ENCODE peak calls at places on chromosomes 2 and 18, in five cellular contexts. C, R, O, S and V are unnamed samples. For H3K9me3, the result is how much of the 10 kb centered on the place peaks cover.

GRCh38 chr18:55261253-55261652 is 302.0 kb upstream of the CCDC68 start:
- DNase-seq in C (no peak), R (no peak), O (no peak), S (no peak), V (no peak)

GRCh38 chr18:12409466-12409865 is 1.7 kb downstream of the PRELID3A start:
- DNase-seq in C (no peak), R (no peak), O (peak), S (no peak), V (no peak)

GRCh38 chr18:59718108-59719057 is 21.2 kb upstream of the CCBE1 start:
- DNase-seq in C (no peak), R (no peak), O (peak), S (peak), V (no peak)

GRCh38 chr2:228657807-228658402 is 476.4 kb upstream of the SPHKAP start:
- DNase-seq in C (peak), R (no peak), O (peak), S (peak), V (no peak)

GRCh38 chr18:49628993-49629795 is 67.3 kb downstream of the LIPG start:
- DNase-seq in C (no peak), R (peak), O (no peak), S (no peak), V (no peak)

GRCh38 chr2:234873828-234874173 is 78.0 kb upstream of the SH3BP4 start:
- DNase-seq in C (no peak), R (peak), O (peak), S (no peak), V (no peak)

GRCh38 chr2:241975593-241976284 is 106.2 kb downstream of the RTP5 start:
- DNase-seq in C (no peak), R (no peak), O (no peak), S (no peak), V (no peak)

GRCh38 chr18:54043484-54044256 is 180.8 kb downstream of the MBD2 start:
- DNase-seq in C (no peak), R (no peak), O (no peak), S (no peak), V (no peak)

GRCh38 chr18:41594582-41594981 is 360.5 kb upstream of the PIK3C3 start:
- DNase-seq in C (no peak), R (no peak), O (no peak), S (no peak), V (no peak)

GRCh38 chr2:224350703-224351102 is 51.2 kb downstream of the FAM124B start:
- DNase-seq in C (no peak), R (no peak), O (no peak), S (no peak), V (no peak)

GRCh38 chr2:29165362-29166236 is 50.4 kb downstream of the CLIP4 start:
- DNase-seq in C (peak), R (no peak), O (peak), S (no peak), V (peak)

GRCh38 chr2:209474960-209475359 is 51.1 kb downstream of the MAP2 start:
- DNase-seq in C (no peak), R (no peak), O (no peak), S (no peak), V (no peak)

GRCh38 chr2:201450910-201451329 is 338 bp downstream of the TRAK2 start:
- DNase-seq in C (no peak), R (no peak), O (no peak), S (peak), V (no peak)

GRCh38 chr18:52341617-52342381 is 1.8 kb downstream of the DCC start:
- DNase-seq in C (no peak), R (peak), O (peak), S (no peak), V (no peak)

GRCh38 chr2:120735750-120736170 is at the start of gene GLI2:
- DNase-seq in C (no peak), R (peak), O (peak), S (peak), V (peak)

GRCh38 chr2:47422016-47422415 is 19.1 kb downstream of the MSH2 start:
- DNase-seq in C (no peak), R (no peak), O (no peak), S (no peak), V (no peak)

GRCh38 chr2:107553534-107553933 is 273.2 kb upstream of the RGPD4 start:
- DNase-seq in C (no peak), R (no peak), O (peak), S (no peak), V (no peak)

GRCh38 chr2:45669109-45669508 is 17.6 kb downstream of the PRKCE start:
- DNase-seq in C (no peak), R (no peak), O (peak), S (no peak), V (no peak)

GRCh38 chr2:111705711-111706323 is 178.2 kb downstream of the ANAPC1 start:
- DNase-seq in C (peak), R (no peak), O (peak), S (peak), V (no peak)

GRCh38 chr2:212863185-212863588 is 288.2 kb downstream of the IKZF2 start:
- DNase-seq in C (no peak), R (peak), O (peak), S (no peak), V (no peak)

GRCh38 chr2:136932700-136933099 is 167.4 kb downstream of the THSD7B start:
- DNase-seq in C (peak), R (peak), O (peak), S (no peak), V (no peak)

GRCh38 chr2:238808761-238809160 is 39.1 kb upstream of the TWIST2 start:
- DNase-seq in C (no peak), R (no peak), O (no peak), S (no peak), V (no peak)

GRCh38 chr2:193409951-193410350 is 1215.2 kb upstream of the TMEFF2 start:
- DNase-seq in C (no peak), R (no peak), O (no peak), S (no peak), V (no peak)

GRCh38 chr2:27960237-27960912 is 69.8 kb downstream of the BABAM2 start:
- DNase-seq in C (no peak), R (no peak), O (peak), S (no peak), V (no peak)

GRCh38 chr18:58095655-58096054 is 51.6 kb downstream of the NEDD4L start:
- DNase-seq in C (no peak), R (no peak), O (no peak), S (no peak), V (no peak)

GRCh38 chr18:36899289-36899688 is 70.4 kb downstream of the KIAA1328 start:
- DNase-seq in C (no peak), R (no peak), O (no peak), S (peak), V (no peak)

GRCh38 chr2:64749446-64749845 is 95.7 kb upstream of the SERTAD2 start:
- DNase-seq in C (no peak), R (no peak), O (no peak), S (no peak), V (no peak)

GRCh38 chr2:172098287-172098649 is 4.4 kb downstream of the DLX2 start:
- DNase-seq in C (no peak), R (no peak), O (no peak), S (no peak), V (no peak)

GRCh38 chr2:38740851-38741541 is 10.2 kb downstream of the SRSF7 start:
- DNase-seq in C (no peak), R (peak), O (peak), S (peak), V (no peak)

GRCh38 chr2:166765141-166765540 is 123.1 kb upstream of the XIRP2 start:
- DNase-seq in C (no peak), R (no peak), O (peak), S (no peak), V (no peak)

GRCh38 chr2:202064206-202064880 is 8.7 kb upstream of the KIAA2012 start:
- DNase-seq in C (no peak), R (peak), O (peak), S (no peak), V (no peak)

GRCh38 chr2:24111407-24111861 is 11.7 kb downstream of the PFN4 start:
- DNase-seq in C (no peak), R (no peak), O (peak), S (peak), V (no peak)

DNA sequence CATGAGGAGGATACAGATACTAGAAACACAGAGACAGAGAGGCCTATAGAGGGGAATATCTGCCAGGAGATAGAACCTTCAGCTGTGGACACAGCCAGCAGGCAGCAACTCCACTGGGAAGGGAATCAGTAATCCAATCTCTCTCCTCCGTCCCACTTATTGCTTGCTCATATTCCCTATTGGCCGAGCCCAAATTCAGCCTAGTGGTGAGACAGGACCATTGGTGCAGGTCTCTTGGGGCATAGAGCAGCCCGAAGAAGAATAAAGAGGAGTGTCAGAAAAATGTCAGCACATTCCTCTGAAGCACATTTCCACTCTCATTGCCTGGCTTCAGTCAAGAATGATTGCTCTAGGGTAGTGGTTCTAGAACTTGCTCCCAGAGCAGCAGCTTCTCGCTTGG is 1091.5 kb upstream of the GYPC start:
- DNase-seq in C (no peak), R (no peak), O (no peak), S (no peak), V (no peak)
- H3K9me3 ChIP-seq in C (under half), R (under half), O (under half), S (under half), V (under half)

GRCh38 chr18:9930299-9930884 is 16.6 kb downstream of the VAPA start:
- DNase-seq in C (no peak), R (no peak), O (no peak), S (no peak), V (no peak)

GRCh38 chr18:9933865-9934264 is 20.0 kb downstream of the VAPA start:
- DNase-seq in C (no peak), R (no peak), O (no peak), S (no peak), V (no peak)

GRCh38 chr18:9931679-9932078 is 17.9 kb downstream of the VAPA start:
- DNase-seq in C (no peak), R (no peak), O (no peak), S (no peak), V (no peak)

GRCh38 chr18:9928646-9929259 is 14.9 kb downstream of the VAPA start:
- DNase-seq in C (no peak), R (no peak), O (no peak), S (no peak), V (no peak)

DNA sequence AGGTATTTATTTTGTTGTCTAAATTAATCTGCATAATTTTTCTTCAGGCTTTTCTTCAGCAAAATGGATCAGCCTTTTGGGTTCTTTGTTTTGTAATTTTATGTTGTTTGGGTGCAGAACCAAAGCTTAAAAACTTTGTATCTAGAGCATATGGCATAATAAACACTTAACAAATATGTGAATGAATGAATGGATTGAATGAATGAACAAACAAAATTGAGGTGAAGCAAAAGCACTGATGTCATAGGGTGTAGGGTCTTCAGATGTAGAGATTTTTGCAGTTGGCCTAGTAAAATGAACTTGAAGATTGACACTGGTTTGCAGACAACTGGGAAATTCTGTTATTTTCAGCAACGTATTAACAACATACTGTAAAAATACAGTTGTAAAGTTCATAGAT is 17.3 kb downstream of the VAPA start:
- DNase-seq in C (no peak), R (no peak), O (no peak), S (no peak), V (no peak)
- H3K9me3 ChIP-seq in C (under half), R (under half), O (under half), S (under half), V (under half)

DNA sequence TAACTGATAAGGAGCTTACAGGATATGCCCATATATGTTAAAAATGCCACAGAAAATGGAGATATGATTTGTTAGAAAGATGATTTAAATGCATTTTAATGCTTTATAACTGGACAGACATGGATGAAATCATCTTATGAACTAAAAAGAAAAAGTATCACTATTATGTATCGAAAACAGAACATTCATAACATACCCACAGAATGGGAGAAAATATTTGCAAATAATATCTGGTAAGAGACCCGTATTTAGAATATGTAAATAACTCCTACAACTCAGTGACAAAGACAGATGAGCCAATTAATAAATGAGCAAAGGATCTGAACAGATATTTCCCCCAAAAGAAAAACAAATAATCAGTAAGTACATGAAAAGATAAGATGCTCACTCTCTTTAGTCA is 24.3 kb upstream of the MGAT5 start:
- DNase-seq in C (no peak), R (no peak), O (no peak), S (no peak), V (no peak)
- H3K9me3 ChIP-seq in C (under half), R (under half), O (under half), S (under half), V (under half)

GRCh38 chr2:237378650-237379049 is 35.3 kb downstream of the COL6A3 start:
- DNase-seq in C (no peak), R (no peak), O (no peak), S (no peak), V (no peak)
- H3K9me3 ChIP-seq in C (under half), R (under half), O (under half), S (under half), V (under half)

DNA sequence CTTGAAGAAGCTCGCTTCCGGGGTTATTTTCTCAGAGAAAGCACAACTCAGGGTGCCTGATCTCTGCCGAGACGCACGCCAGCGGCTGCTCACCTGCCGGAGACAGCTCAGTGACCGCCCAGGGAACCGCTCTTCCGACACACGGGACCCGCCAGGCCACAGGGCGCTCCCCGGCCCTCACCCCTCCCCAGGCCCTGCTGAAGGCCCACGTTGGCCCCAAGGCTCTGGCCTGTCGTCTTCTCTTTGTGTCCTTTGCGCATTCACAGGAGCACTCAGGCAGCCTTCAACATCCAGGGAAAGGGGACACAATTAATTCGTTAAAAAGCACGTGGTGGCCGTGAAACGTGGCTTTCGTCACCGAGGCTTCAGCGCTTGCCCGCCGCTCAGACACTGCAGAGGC is 276.3 kb upstream of the SALL3 start:
- DNase-seq in C (no peak), R (no peak), O (no peak), S (no peak), V (no peak)
- H3K9me3 ChIP-seq in C (under half), R (under half), O (under half), S (under half), V (under half)

DNA sequence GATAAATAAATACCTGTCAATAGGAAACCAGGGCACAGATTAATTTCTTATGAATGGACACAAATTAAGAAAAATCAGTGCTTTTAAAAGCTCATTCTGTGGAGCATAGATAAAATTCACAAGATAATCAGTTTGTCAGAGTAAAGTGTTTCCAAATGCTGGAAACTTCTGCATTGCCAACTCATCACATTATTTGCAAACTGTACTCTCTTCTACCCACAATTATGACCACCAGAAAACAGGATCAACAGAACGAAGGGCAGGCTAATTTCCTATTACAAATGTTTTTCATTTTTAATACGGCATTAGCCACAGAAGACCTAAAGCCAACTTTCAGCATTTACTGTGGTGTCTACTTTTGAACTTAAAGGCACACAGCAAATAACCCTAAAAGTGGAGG is 6.0 kb downstream of the IRS1 start:
- DNase-seq in C (no peak), R (no peak), O (peak), S (no peak), V (no peak)
- H3K9me3 ChIP-seq in C (under half), R (under half), O (under half), S (under half), V (under half)

GRCh38 chr2:79547568-79547967 is 34.7 kb downstream of the CTNNA2 start:
- DNase-seq in C (no peak), R (no peak), O (no peak), S (no peak), V (no peak)

GRCh38 chr2:79554899-79555298 is 42.0 kb downstream of the CTNNA2 start:
- DNase-seq in C (no peak), R (no peak), O (no peak), S (no peak), V (no peak)

DNA sequence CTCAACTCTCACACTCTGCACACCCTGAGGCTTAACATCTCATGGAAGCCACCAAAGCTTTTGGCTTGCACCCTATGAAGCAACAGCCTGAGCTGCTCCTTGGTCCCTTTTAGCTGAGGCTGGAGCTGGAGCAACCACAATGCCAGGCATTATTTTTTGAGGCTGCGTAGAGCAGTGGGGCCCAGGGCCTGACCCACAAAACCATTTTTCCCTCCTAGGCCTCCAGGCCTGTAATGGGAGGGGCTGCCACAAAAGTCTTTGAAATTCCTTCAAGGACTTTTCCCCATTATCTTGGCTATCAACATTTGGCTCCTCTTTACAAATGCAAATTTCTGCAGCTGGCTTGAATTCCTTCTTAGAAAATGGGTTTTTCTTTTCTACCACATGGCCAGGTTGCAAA is 39.8 kb downstream of the CTNNA2 start:
- DNase-seq in C (no peak), R (no peak), O (no peak), S (no peak), V (no peak)
- H3K9me3 ChIP-seq in C (under half), R (under half), O (under half), S (half or more), V (under half)

GRCh38 chr2:123688504-123688903 is 336.6 kb upstream of the CNTNAP5 start:
- DNase-seq in C (no peak), R (no peak), O (no peak), S (no peak), V (no peak)
- H3K9me3 ChIP-seq in C (under half), R (under half), O (under half), S (under half), V (under half)